ENCODE peak calls at places on chromosomes 16 and 17, in nine cellular contexts. One of them, this sample, is unnamed.

GRCh38 chr16:84585886-84586285 is 32.0 kb downstream of the COTL1 start:
- DNase-seq in NCI-H1417: no peak
- DNase-seq in IMR-90: no peak
- DNase-seq in hippocampal formation: peak
- DNase-seq in HT-29: no peak
- DNase-seq in putamen: peak
- DNase-seq in NCI-H446: no peak
- DNase-seq in stimulated activated CD4-positive, alpha-beta T cell treated with anti-CD3 and anti-CD28 coated beads, Interleukin-4, amount 100 ng/mL, for 4 hours: no peak
- DNase-seq in GF-D8: no peak
- DNase-seq in this sample: no peak

GRCh38 chr17:37220609-37220953 is 155.2 kb upstream of the C17orf78 start:
- DNase-seq in hippocampal formation: peak
- DNase-seq in NCI-H446: no peak
- DNase-seq in GF-D8: no peak
- DNase-seq in HT-29: peak
- DNase-seq in putamen: peak
- DNase-seq in IMR-90: peak
- DNase-seq in NCI-H1417: peak
- DNase-seq in stimulated activated CD4-positive, alpha-beta T cell treated with anti-CD3 and anti-CD28 coated beads, Interleukin-4, amount 100 ng/mL, for 4 hours: no peak
- DNase-seq in this sample: no peak

GRCh38 chr16:3193221-3194212 is 5.5 kb downstream of the OR1F1 start:
- DNase-seq in HT-29: no peak
- DNase-seq in GF-D8: no peak
- DNase-seq in hippocampal formation: no peak
- DNase-seq in IMR-90: no peak
- DNase-seq in NCI-H1417: no peak
- DNase-seq in stimulated activated CD4-positive, alpha-beta T cell treated with anti-CD3 and anti-CD28 coated beads, Interleukin-4, amount 100 ng/mL, for 4 hours: no peak
- DNase-seq in putamen: no peak
- DNase-seq in NCI-H446: no peak
- DNase-seq in this sample: no peak

GRCh38 chr17:73226556-73227172 is 33.8 kb downstream of the COG1 start:
- DNase-seq in HT-29: no peak
- DNase-seq in hippocampal formation: no peak
- DNase-seq in NCI-H1417: no peak
- DNase-seq in GF-D8: no peak
- DNase-seq in putamen: no peak
- DNase-seq in stimulated activated CD4-positive, alpha-beta T cell treated with anti-CD3 and anti-CD28 coated beads, Interleukin-4, amount 100 ng/mL, for 4 hours: no peak
- DNase-seq in IMR-90: peak
- DNase-seq in NCI-H446: no peak
- DNase-seq in this sample: no peak

GRCh38 chr17:48722924-48723554 is at the start of gene PRAC2:
- DNase-seq in NCI-H446: no peak
- DNase-seq in IMR-90: no peak
- DNase-seq in GF-D8: no peak
- DNase-seq in hippocampal formation: no peak
- DNase-seq in HT-29: no peak
- DNase-seq in putamen: no peak
- DNase-seq in NCI-H1417: no peak
- DNase-seq in stimulated activated CD4-positive, alpha-beta T cell treated with anti-CD3 and anti-CD28 coated beads, Interleukin-4, amount 100 ng/mL, for 4 hours: no peak
- DNase-seq in this sample: no peak

GRCh38 chr17:17780941-17781590 is 55.7 kb downstream of the SREBF1 start:
- DNase-seq in HT-29: peak
- DNase-seq in putamen: peak
- DNase-seq in IMR-90: peak
- DNase-seq in stimulated activated CD4-positive, alpha-beta T cell treated with anti-CD3 and anti-CD28 coated beads, Interleukin-4, amount 100 ng/mL, for 4 hours: no peak
- DNase-seq in GF-D8: no peak
- DNase-seq in NCI-H446: no peak
- DNase-seq in hippocampal formation: no peak
- DNase-seq in NCI-H1417: peak
- DNase-seq in this sample: no peak

GRCh38 chr17:412211-413015 is 59.8 kb upstream of the RPH3AL start:
- DNase-seq in IMR-90: peak
- DNase-seq in HT-29: peak
- DNase-seq in putamen: peak
- DNase-seq in GF-D8: peak
- DNase-seq in hippocampal formation: peak
- DNase-seq in stimulated activated CD4-positive, alpha-beta T cell treated with anti-CD3 and anti-CD28 coated beads, Interleukin-4, amount 100 ng/mL, for 4 hours: peak
- DNase-seq in NCI-H446: no peak
- DNase-seq in NCI-H1417: peak
- DNase-seq in this sample: no peak

GRCh38 chr17:55576237-55576998 is 65.2 kb upstream of the SMIM36 start:
- DNase-seq in putamen: peak
- DNase-seq in HT-29: peak
- DNase-seq in IMR-90: peak
- DNase-seq in hippocampal formation: no peak
- DNase-seq in stimulated activated CD4-positive, alpha-beta T cell treated with anti-CD3 and anti-CD28 coated beads, Interleukin-4, amount 100 ng/mL, for 4 hours: no peak
- DNase-seq in NCI-H446: no peak
- DNase-seq in NCI-H1417: no peak
- DNase-seq in GF-D8: no peak
- DNase-seq in this sample: no peak

GRCh38 chr17:68384941-68385340 is 72.4 kb downstream of the WIPI1 start:
- DNase-seq in stimulated activated CD4-positive, alpha-beta T cell treated with anti-CD3 and anti-CD28 coated beads, Interleukin-4, amount 100 ng/mL, for 4 hours: no peak
- DNase-seq in GF-D8: no peak
- DNase-seq in NCI-H1417: no peak
- DNase-seq in HT-29: no peak
- DNase-seq in hippocampal formation: no peak
- DNase-seq in putamen: no peak
- DNase-seq in IMR-90: no peak
- DNase-seq in NCI-H446: no peak
- DNase-seq in this sample: no peak

GRCh38 chr17:1486802-1487695 is 5.4 kb downstream of the MYO1C start:
- DNase-seq in HT-29: peak
- DNase-seq in putamen: no peak
- DNase-seq in NCI-H446: no peak
- DNase-seq in IMR-90: no peak
- DNase-seq in hippocampal formation: peak
- DNase-seq in GF-D8: no peak
- DNase-seq in NCI-H1417: peak
- DNase-seq in stimulated activated CD4-positive, alpha-beta T cell treated with anti-CD3 and anti-CD28 coated beads, Interleukin-4, amount 100 ng/mL, for 4 hours: peak
- DNase-seq in this sample: no peak

GRCh38 chr17:76569607-76570279 is 15.9 kb downstream of the ST6GALNAC2 start:
- DNase-seq in hippocampal formation: peak
- DNase-seq in HT-29: peak
- DNase-seq in stimulated activated CD4-positive, alpha-beta T cell treated with anti-CD3 and anti-CD28 coated beads, Interleukin-4, amount 100 ng/mL, for 4 hours: no peak
- DNase-seq in IMR-90: no peak
- DNase-seq in putamen: peak
- DNase-seq in NCI-H1417: no peak
- DNase-seq in GF-D8: no peak
- DNase-seq in NCI-H446: no peak
- DNase-seq in this sample: no peak

GRCh38 chr17:40314557-40314953 is 5.6 kb downstream of the RARA start:
- DNase-seq in hippocampal formation: no peak
- DNase-seq in IMR-90: peak
- DNase-seq in putamen: no peak
- DNase-seq in GF-D8: no peak
- DNase-seq in NCI-H1417: peak
- DNase-seq in HT-29: peak
- DNase-seq in NCI-H446: peak
- DNase-seq in stimulated activated CD4-positive, alpha-beta T cell treated with anti-CD3 and anti-CD28 coated beads, Interleukin-4, amount 100 ng/mL, for 4 hours: peak
- DNase-seq in this sample: peak

GRCh38 chr16:88487920-88488842 is 35.1 kb downstream of the ZFPM1 start:
- DNase-seq in putamen: no peak
- DNase-seq in NCI-H446: no peak
- DNase-seq in HT-29: peak
- DNase-seq in hippocampal formation: no peak
- DNase-seq in NCI-H1417: peak
- DNase-seq in stimulated activated CD4-positive, alpha-beta T cell treated with anti-CD3 and anti-CD28 coated beads, Interleukin-4, amount 100 ng/mL, for 4 hours: no peak
- DNase-seq in IMR-90: no peak
- DNase-seq in GF-D8: no peak
- DNase-seq in this sample: no peak

GRCh38 chr17:41144846-41145245 is 4.5 kb upstream of the KRTAP4-6 start:
- DNase-seq in NCI-H446: no peak
- DNase-seq in HT-29: no peak
- DNase-seq in hippocampal formation: no peak
- DNase-seq in IMR-90: no peak
- DNase-seq in putamen: no peak
- DNase-seq in GF-D8: no peak
- DNase-seq in NCI-H1417: no peak
- DNase-seq in stimulated activated CD4-positive, alpha-beta T cell treated with anti-CD3 and anti-CD28 coated beads, Interleukin-4, amount 100 ng/mL, for 4 hours: no peak
- DNase-seq in this sample: no peak

GRCh38 chr17:17062356-17062755 is 20.1 kb downstream of the MPRIP start:
- DNase-seq in hippocampal formation: no peak
- DNase-seq in HT-29: no peak
- DNase-seq in GF-D8: no peak
- DNase-seq in NCI-H1417: no peak
- DNase-seq in NCI-H446: no peak
- DNase-seq in stimulated activated CD4-positive, alpha-beta T cell treated with anti-CD3 and anti-CD28 coated beads, Interleukin-4, amount 100 ng/mL, for 4 hours: no peak
- DNase-seq in putamen: no peak
- DNase-seq in IMR-90: no peak
- DNase-seq in this sample: no peak

This sample was measured in GOT3.